ENCODE peak calls at places on chromosomes 11 and 22, in seven cellular contexts. F is left ventricle myocardium superior; B is fibroblast of the conjunctiva; N is activated CD8-positive, alpha-beta memory T cell treated with anti-CD3 and anti-CD28 coated beads, Interleukin-2, amount 50 U/mL, for 48 hours; M is stimulated activated CD4-positive, alpha-beta T cell treated with anti-CD3 and anti-CD28 coated beads, Interleukin-15, amount 100 ng/mL, for 48 hours; S is AG08396; H is progenitor cell of endocrine pancreas. L is an unnamed sample.
A peak's percentile ranks its signal among the peaks of the same experiment; 100 is the strongest.

GRCh38 chr22:19886605-19887250 is 32.1 kb upstream of the GNB1L start:
- DNase-seq in F (peak; percentile 42), B (no peak), N (no peak), M (no peak), S (no peak), H (no peak), L (no peak)

GRCh38 chr11:59425131-59425530 is 1.1 kb downstream of the OR5A2 start:
- DNase-seq in F (no peak), B (no peak), N (no peak), M (no peak), S (no peak), H (no peak), L (no peak)

GRCh38 chr22:37607010-37607911 is 1.4 kb upstream of the GGA1 start:
- DNase-seq in F (peak; percentile 88), B (peak; percentile 37), N (peak; percentile 99), M (peak; percentile 71), S (peak; percentile 79), H (peak; percentile 98), L (no peak)

GRCh38 chr11:91778758-91779157 is 445.9 kb upstream of the FAT3 start:
- DNase-seq in F (no peak), B (no peak), N (no peak), M (no peak), S (no peak), H (no peak), L (no peak)

GRCh38 chr11:131739243-131739882 is 368.9 kb downstream of the NTM start:
- DNase-seq in F (no peak), B (no peak), N (no peak), M (no peak), S (no peak), H (no peak), L (no peak)

GRCh38 chr11:115217726-115218311 is 286.4 kb downstream of the CADM1 start:
- DNase-seq in F (no peak), B (no peak), N (no peak), M (no peak), S (no peak), H (no peak), L (no peak)

GRCh38 chr11:2547806-2548205 is 103.0 kb downstream of the KCNQ1 start:
- DNase-seq in F (peak; percentile 21), B (no peak), N (no peak), M (no peak), S (no peak), H (no peak), L (no peak)

GRCh38 chr11:77351281-77351905 is 49.9 kb upstream of the GDPD4 start:
- DNase-seq in F (no peak), B (no peak), N (no peak), M (no peak), S (no peak), H (no peak), L (no peak)

GRCh38 chr11:56764976-56765375 is 16.5 kb upstream of the OR9G4 start:
- DNase-seq in F (no peak), B (no peak), N (no peak), M (no peak), S (no peak), H (no peak), L (no peak)

GRCh38 chr22:17998913-17999312 is 25.4 kb downstream of the MICAL3 start:
- DNase-seq in F (no peak), B (no peak), N (no peak), M (no peak), S (no peak), H (no peak), L (no peak)

GRCh38 chr11:133992121-133992520 is 35.4 kb upstream of the IGSF9B start:
- DNase-seq in F (no peak), B (no peak), N (no peak), M (no peak), S (no peak), H (no peak), L (no peak)

GRCh38 chr11:65821107-65821506 is 12.7 kb upstream of the SNX32 start:
- DNase-seq in F (no peak), B (no peak), N (no peak), M (no peak), S (no peak), H (no peak), L (no peak)

GRCh38 chr11:19987243-19987870 is 172.9 kb downstream of the DBX1 start:
- DNase-seq in F (no peak), B (no peak), N (no peak), M (no peak), S (no peak), H (no peak), L (no peak)

GRCh38 chr11:113193894-113194293 is 120.5 kb upstream of the TTC12 start:
- DNase-seq in F (peak; percentile 75), B (no peak), N (no peak), M (no peak), S (no peak), H (no peak), L (no peak)

GRCh38 chr11:60740573-60740972 is 16.1 kb downstream of the MS4A18 start:
- DNase-seq in F (no peak), B (no peak), N (no peak), M (no peak), S (no peak), H (no peak), L (no peak)

GRCh38 chr11:106608677-106609076 is 409.6 kb downstream of the GUCY1A2 start:
- DNase-seq in F (no peak), B (no peak), N (no peak), M (no peak), S (no peak), H (no peak), L (no peak)

GRCh38 chr11:57263351-57263750 is 26.3 kb upstream of the APLNR start:
- DNase-seq in F (no peak), B (no peak), N (no peak), M (no peak), S (no peak), H (no peak), L (no peak)

GRCh38 chr11:27557223-27557622 is 50.7 kb upstream of the LIN7C start:
- DNase-seq in F (no peak), B (no peak), N (no peak), M (no peak), S (no peak), H (no peak), L (no peak)

GRCh38 chr11:79314906-79315689 is 125.7 kb downstream of the TENM4 start:
- DNase-seq in F (no peak), B (no peak), N (no peak), M (no peak), S (peak; percentile 26), H (peak; percentile 21), L (no peak)

GRCh38 chr11:66371627-66372415 is at the start of gene SLC29A2:
- DNase-seq in F (peak; percentile 88), B (no peak), N (peak; percentile 88), M (peak; percentile 62), S (peak; percentile 33), H (peak; percentile 90), L (peak; percentile 53)

GRCh38 chr11:57482782-57483569 is 22.6 kb downstream of the RTN4RL2 start:
- DNase-seq in F (peak; percentile 73), B (no peak), N (peak; percentile 88), M (peak; percentile 30), S (peak; percentile 82), H (peak; percentile 66), L (peak; percentile 51)

GRCh38 chr11:68051191-68052136 is 12.6 kb downstream of the TCIRG1 start:
- DNase-seq in F (peak; percentile 34), B (no peak), N (peak; percentile 48), M (no peak), S (peak; percentile 20), H (no peak), L (no peak)

GRCh38 chr11:106091480-106092123 is 14.1 kb downstream of the AASDHPPT start:
- DNase-seq in F (no peak), B (peak; percentile 55), N (no peak), M (no peak), S (peak; percentile 48), H (no peak), L (no peak)

GRCh38 chr11:113314389-113315301 is at the start of gene TTC12:
- DNase-seq in F (peak; percentile 97), B (peak; percentile 73), N (peak; percentile 95), M (peak; percentile 86), S (peak; percentile 95), H (peak; percentile 93), L (peak; percentile 89)

GRCh38 chr11:98260983-98261382 is 759.8 kb upstream of the CNTN5 start:
- DNase-seq in F (no peak), B (no peak), N (no peak), M (no peak), S (no peak), H (no peak), L (no peak)

GRCh38 chr11:43172477-43172876 is 139.3 kb upstream of the API5 start:
- DNase-seq in F (no peak), B (no peak), N (no peak), M (no peak), S (no peak), H (no peak), L (no peak)

GRCh38 chr11:79273781-79274180 is 167.0 kb downstream of the TENM4 start:
- DNase-seq in F (no peak), B (no peak), N (no peak), M (no peak), S (no peak), H (no peak), L (no peak)

GRCh38 chr11:129643031-129643721 is 172.5 kb upstream of the TMEM45B start:
- DNase-seq in F (no peak), B (no peak), N (no peak), M (no peak), S (no peak), H (no peak), L (no peak)